ENCODE peak calls at places on chromosomes 12 and 14, in four cellular contexts. N is T47D, K is A549, E is heart right ventricle. D is an unnamed sample.

GRCh38 chr14:65483647-65484046 is 71.1 kb downstream of the FUT8 start:
- DNase-seq in K (no peak), E (no peak), N (no peak), D (no peak)

GRCh38 chr14:80213602-80214001 is 2.3 kb upstream of the DIO2 start:
- DNase-seq in K (peak; percentile 86), N (peak; percentile 78), E (no peak), D (peak; percentile 54)

GRCh38 chr12:49647827-49648721 is 24.7 kb downstream of the PRPF40B start:
- DNase-seq in E (no peak), N (no peak), K (no peak), D (no peak)

GRCh38 chr12:48331389-48331788 is 19.3 kb downstream of the ZNF641 start:
- DNase-seq in K (no peak), N (no peak), E (no peak), D (no peak)

GRCh38 chr14:56027421-56027820 is 90.8 kb upstream of the PELI2 start:
- DNase-seq in E (no peak), N (no peak), K (no peak), D (no peak)

GRCh38 chr12:104507672-104508071 is 50.9 kb downstream of the CHST11 start:
- DNase-seq in N (peak; percentile 36), E (no peak), K (no peak), D (no peak)

GRCh38 chr12:104742551-104742961 is 215.5 kb downstream of the SLC41A2 start:
- DNase-seq in N (no peak), E (peak; percentile 53), K (no peak), D (no peak)

GRCh38 chr12:81992461-81992860 is 233.3 kb upstream of the PPFIA2 start:
- DNase-seq in K (peak; percentile 15), E (no peak), N (peak; percentile 63), D (peak; percentile 20)

GRCh38 chr14:50599700-50600444 is 39.9 kb downstream of the ATL1 start:
- DNase-seq in E (no peak), K (peak; percentile 62), N (peak; percentile 72), D (peak; percentile 6)

GRCh38 chr12:46660276-46660675 is 165.5 kb downstream of the SLC38A4 start:
- DNase-seq in E (no peak), K (no peak), N (no peak), D (no peak)

GRCh38 chr12:130183585-130184370 is 21.5 kb downstream of the FZD10 start:
- DNase-seq in N (no peak), E (no peak), K (no peak), D (no peak)

GRCh38 chr14:99568567-99569560 is 35.1 kb downstream of the CCDC85C start:
- DNase-seq in E (peak; percentile 59), K (no peak), N (peak; percentile 33), D (no peak)

GRCh38 chr14:75240781-75241180 is 37.8 kb upstream of the FOS start:
- DNase-seq in N (no peak), E (no peak), K (no peak), D (no peak)

GRCh38 chr14:76186318-76187027 is 34.8 kb downstream of the GPATCH2L start:
- DNase-seq in N (no peak), K (no peak), E (no peak), D (no peak)

GRCh38 chr14:76564471-76565119 is 188.7 kb downstream of the ESRRB start:
- DNase-seq in N (peak; percentile 22), K (peak; percentile 60), E (no peak), D (no peak)

GRCh38 chr12:52082026-52082667 is 2.6 kb downstream of the SMIM41 start:
- DNase-seq in E (peak; percentile 62), N (no peak), K (no peak), D (no peak)

GRCh38 chr14:56059054-56059453 is 59.2 kb upstream of the PELI2 start:
- DNase-seq in K (no peak), E (no peak), N (no peak), D (no peak)

GRCh38 chr14:84065811-84066210 is 1464.1 kb upstream of the FLRT2 start:
- DNase-seq in N (no peak), K (no peak), E (no peak), D (peak; percentile 0)

GRCh38 chr12:110475426-110475825 is 6.8 kb downstream of the FAM216A start:
- DNase-seq in K (no peak), N (no peak), E (no peak), D (no peak)

GRCh38 chr12:9648701-9649531 is 20.6 kb upstream of the CLEC2D start:
- DNase-seq in N (no peak), E (no peak), K (no peak), D (peak; percentile 28)

GRCh38 chr14:64974563-64974962 is 2.4 kb upstream of the RAB15 start:
- DNase-seq in K (no peak), N (no peak), E (no peak), D (no peak)

GRCh38 chr14:102280376-102280962 is 24.5 kb downstream of the MOK start:
- DNase-seq in N (no peak), E (no peak), K (peak; percentile 77), D (no peak)